ENCODE peak calls at places on chromosome 18, in eight cellular contexts. One of them, this sample, is unnamed.

GRCh38 chr18:48548404-48548771 is 9.6 kb downstream of the CTIF start:
- DNase-seq in A172: no peak
- DNase-seq in astrocyte of the spinal cord: no peak
- DNase-seq in AG08395: peak; percentile 46
- DNase-seq in H54: no peak
- DNase-seq in activated CD4-positive, alpha-beta T cell treated with anti-CD3 and anti-CD28 coated beads, Interleukin-2, amount 50 U/mL, for 1 hour: no peak
- DNase-seq in LoVo: no peak
- DNase-seq in neural crest cell: no peak
- DNase-seq in this sample: no peak

GRCh38 chr18:8254664-8255063 is 354.6 kb upstream of the RAB12 start:
- DNase-seq in LoVo: no peak
- DNase-seq in A172: no peak
- DNase-seq in astrocyte of the spinal cord: peak; percentile 29
- DNase-seq in AG08395: no peak
- DNase-seq in activated CD4-positive, alpha-beta T cell treated with anti-CD3 and anti-CD28 coated beads, Interleukin-2, amount 50 U/mL, for 1 hour: no peak
- DNase-seq in neural crest cell: no peak
- DNase-seq in H54: no peak
- DNase-seq in this sample: no peak

GRCh38 chr18:65425366-65425765 is 325.4 kb upstream of the CDH7 start:
- DNase-seq in A172: no peak
- DNase-seq in LoVo: no peak
- DNase-seq in AG08395: no peak
- DNase-seq in astrocyte of the spinal cord: no peak
- DNase-seq in activated CD4-positive, alpha-beta T cell treated with anti-CD3 and anti-CD28 coated beads, Interleukin-2, amount 50 U/mL, for 1 hour: no peak
- DNase-seq in H54: no peak
- DNase-seq in neural crest cell: no peak
- DNase-seq in this sample: no peak

GRCh38 chr18:72194072-72194471 is 350.1 kb downstream of the CBLN2 start:
- DNase-seq in astrocyte of the spinal cord: no peak
- DNase-seq in LoVo: no peak
- DNase-seq in AG08395: no peak
- DNase-seq in A172: no peak
- DNase-seq in neural crest cell: no peak
- DNase-seq in activated CD4-positive, alpha-beta T cell treated with anti-CD3 and anti-CD28 coated beads, Interleukin-2, amount 50 U/mL, for 1 hour: no peak
- DNase-seq in H54: no peak
- DNase-seq in this sample: no peak

GRCh38 chr18:78492064-78492812 is 487.4 kb upstream of the SALL3 start:
- DNase-seq in H54: no peak
- DNase-seq in activated CD4-positive, alpha-beta T cell treated with anti-CD3 and anti-CD28 coated beads, Interleukin-2, amount 50 U/mL, for 1 hour: no peak
- DNase-seq in LoVo: no peak
- DNase-seq in astrocyte of the spinal cord: no peak
- DNase-seq in neural crest cell: no peak
- DNase-seq in A172: no peak
- DNase-seq in AG08395: no peak
- DNase-seq in this sample: no peak

GRCh38 chr18:23994361-23994902 is 20.1 kb upstream of the TTC39C start:
- DNase-seq in A172: peak; percentile 80
- DNase-seq in neural crest cell: no peak
- DNase-seq in astrocyte of the spinal cord: peak; percentile 91
- DNase-seq in activated CD4-positive, alpha-beta T cell treated with anti-CD3 and anti-CD28 coated beads, Interleukin-2, amount 50 U/mL, for 1 hour: peak; percentile 36
- DNase-seq in H54: peak; percentile 15
- DNase-seq in LoVo: peak; percentile 32
- DNase-seq in AG08395: peak; percentile 77
- DNase-seq in this sample: peak; percentile 40

GRCh38 chr18:79405019-79405780 is 9.5 kb downstream of the NFATC1 start:
- DNase-seq in A172: no peak
- DNase-seq in LoVo: no peak
- DNase-seq in H54: no peak
- DNase-seq in neural crest cell: no peak
- DNase-seq in AG08395: no peak
- DNase-seq in astrocyte of the spinal cord: no peak
- DNase-seq in activated CD4-positive, alpha-beta T cell treated with anti-CD3 and anti-CD28 coated beads, Interleukin-2, amount 50 U/mL, for 1 hour: peak; percentile 55
- DNase-seq in this sample: no peak

GRCh38 chr18:21459706-21460286 is 140.7 kb downstream of the ESCO1 start:
- DNase-seq in astrocyte of the spinal cord: no peak
- DNase-seq in activated CD4-positive, alpha-beta T cell treated with anti-CD3 and anti-CD28 coated beads, Interleukin-2, amount 50 U/mL, for 1 hour: no peak
- DNase-seq in H54: no peak
- DNase-seq in LoVo: no peak
- DNase-seq in AG08395: no peak
- DNase-seq in A172: no peak
- DNase-seq in neural crest cell: no peak
- DNase-seq in this sample: no peak

GRCh38 chr18:74248189-74248975 is 43.4 kb downstream of the CYB5A start:
- DNase-seq in AG08395: no peak
- DNase-seq in H54: no peak
- DNase-seq in LoVo: no peak
- DNase-seq in neural crest cell: no peak
- DNase-seq in astrocyte of the spinal cord: no peak
- DNase-seq in activated CD4-positive, alpha-beta T cell treated with anti-CD3 and anti-CD28 coated beads, Interleukin-2, amount 50 U/mL, for 1 hour: no peak
- DNase-seq in A172: no peak
- DNase-seq in this sample: no peak

GRCh38 chr18:57276720-57277284 is 75.6 kb upstream of the ST8SIA3 start:
- DNase-seq in neural crest cell: no peak
- DNase-seq in AG08395: no peak
- DNase-seq in LoVo: no peak
- DNase-seq in H54: no peak
- DNase-seq in A172: no peak
- DNase-seq in astrocyte of the spinal cord: no peak
- DNase-seq in activated CD4-positive, alpha-beta T cell treated with anti-CD3 and anti-CD28 coated beads, Interleukin-2, amount 50 U/mL, for 1 hour: no peak
- DNase-seq in this sample: no peak

GRCh38 chr18:28789460-28789859 is 612.5 kb upstream of the CDH2 start:
- DNase-seq in H54: no peak
- DNase-seq in A172: no peak
- DNase-seq in astrocyte of the spinal cord: no peak
- DNase-seq in AG08395: no peak
- DNase-seq in neural crest cell: no peak
- DNase-seq in LoVo: no peak
- DNase-seq in activated CD4-positive, alpha-beta T cell treated with anti-CD3 and anti-CD28 coated beads, Interleukin-2, amount 50 U/mL, for 1 hour: no peak
- DNase-seq in this sample: no peak

GRCh38 chr18:10015941-10016819 is 102.4 kb downstream of the VAPA start:
- DNase-seq in LoVo: no peak
- DNase-seq in H54: no peak
- DNase-seq in neural crest cell: no peak
- DNase-seq in A172: peak; percentile 76
- DNase-seq in activated CD4-positive, alpha-beta T cell treated with anti-CD3 and anti-CD28 coated beads, Interleukin-2, amount 50 U/mL, for 1 hour: no peak
- DNase-seq in astrocyte of the spinal cord: peak; percentile 85
- DNase-seq in AG08395: peak; percentile 80
- DNase-seq in this sample: no peak

GRCh38 chr18:62538881-62539280 is 16.1 kb downstream of the ZCCHC2 start:
- DNase-seq in H54: no peak
- DNase-seq in activated CD4-positive, alpha-beta T cell treated with anti-CD3 and anti-CD28 coated beads, Interleukin-2, amount 50 U/mL, for 1 hour: no peak
- DNase-seq in LoVo: no peak
- DNase-seq in AG08395: no peak
- DNase-seq in neural crest cell: no peak
- DNase-seq in A172: no peak
- DNase-seq in astrocyte of the spinal cord: no peak
- DNase-seq in this sample: no peak

GRCh38 chr18:32160547-32160946 is 29.3 kb upstream of the MEP1B start:
- DNase-seq in activated CD4-positive, alpha-beta T cell treated with anti-CD3 and anti-CD28 coated beads, Interleukin-2, amount 50 U/mL, for 1 hour: no peak
- DNase-seq in neural crest cell: no peak
- DNase-seq in astrocyte of the spinal cord: no peak
- DNase-seq in AG08395: no peak
- DNase-seq in H54: no peak
- DNase-seq in A172: no peak
- DNase-seq in LoVo: peak; percentile 88
- DNase-seq in this sample: no peak

GRCh38 chr18:11050966-11051365 is 98.4 kb downstream of the PIEZO2 start:
- DNase-seq in A172: no peak
- DNase-seq in astrocyte of the spinal cord: no peak
- DNase-seq in LoVo: no peak
- DNase-seq in AG08395: no peak
- DNase-seq in neural crest cell: no peak
- DNase-seq in H54: no peak
- DNase-seq in activated CD4-positive, alpha-beta T cell treated with anti-CD3 and anti-CD28 coated beads, Interleukin-2, amount 50 U/mL, for 1 hour: no peak
- DNase-seq in this sample: no peak

GRCh38 chr18:79639072-79639829 is 40.4 kb upstream of the CTDP1 start:
- DNase-seq in A172: no peak
- DNase-seq in H54: no peak
- DNase-seq in AG08395: no peak
- DNase-seq in activated CD4-positive, alpha-beta T cell treated with anti-CD3 and anti-CD28 coated beads, Interleukin-2, amount 50 U/mL, for 1 hour: no peak
- DNase-seq in neural crest cell: no peak
- DNase-seq in astrocyte of the spinal cord: no peak
- DNase-seq in LoVo: no peak
- DNase-seq in this sample: no peak

GRCh38 chr18:13137939-13138821 is 80.4 kb upstream of the LDLRAD4 start:
- DNase-seq in A172: no peak
- DNase-seq in neural crest cell: no peak
- DNase-seq in H54: no peak
- DNase-seq in AG08395: peak; percentile 65
- DNase-seq in activated CD4-positive, alpha-beta T cell treated with anti-CD3 and anti-CD28 coated beads, Interleukin-2, amount 50 U/mL, for 1 hour: peak; percentile 51
- DNase-seq in LoVo: peak; percentile 93
- DNase-seq in astrocyte of the spinal cord: no peak
- DNase-seq in this sample: peak; percentile 70

GRCh38 chr18:13415736-13416135 is 197.2 kb downstream of the LDLRAD4 start:
- DNase-seq in neural crest cell: no peak
- DNase-seq in H54: no peak
- DNase-seq in astrocyte of the spinal cord: no peak
- DNase-seq in A172: no peak
- DNase-seq in activated CD4-positive, alpha-beta T cell treated with anti-CD3 and anti-CD28 coated beads, Interleukin-2, amount 50 U/mL, for 1 hour: no peak
- DNase-seq in LoVo: no peak
- DNase-seq in AG08395: no peak
- DNase-seq in this sample: no peak

GRCh38 chr18:37447959-37448916 is 117.4 kb downstream of the CELF4 start:
- DNase-seq in AG08395: no peak
- DNase-seq in neural crest cell: no peak
- DNase-seq in H54: no peak
- DNase-seq in A172: no peak
- DNase-seq in astrocyte of the spinal cord: no peak
- DNase-seq in activated CD4-positive, alpha-beta T cell treated with anti-CD3 and anti-CD28 coated beads, Interleukin-2, amount 50 U/mL, for 1 hour: no peak
- DNase-seq in LoVo: no peak
- DNase-seq in this sample: no peak

GRCh38 chr18:58567453-58568196 is 61.3 kb downstream of the ALPK2 start:
- DNase-seq in LoVo: no peak
- DNase-seq in astrocyte of the spinal cord: peak; percentile 97
- DNase-seq in neural crest cell: no peak
- DNase-seq in AG08395: peak; percentile 88
- DNase-seq in A172: peak; percentile 62
- DNase-seq in activated CD4-positive, alpha-beta T cell treated with anti-CD3 and anti-CD28 coated beads, Interleukin-2, amount 50 U/mL, for 1 hour: no peak
- DNase-seq in H54: no peak
- DNase-seq in this sample: peak; percentile 3

GRCh38 chr18:32777049-32777448 is 4.2 kb upstream of the KLHL14 start:
- DNase-seq in astrocyte of the spinal cord: no peak
- DNase-seq in AG08395: no peak
- DNase-seq in neural crest cell: no peak
- DNase-seq in A172: no peak
- DNase-seq in activated CD4-positive, alpha-beta T cell treated with anti-CD3 and anti-CD28 coated beads, Interleukin-2, amount 50 U/mL, for 1 hour: no peak
- DNase-seq in H54: no peak
- DNase-seq in LoVo: no peak
- DNase-seq in this sample: no peak

GRCh38 chr18:57814555-57814954 is 11.4 kb upstream of the ATP8B1 start:
- DNase-seq in H54: no peak
- DNase-seq in A172: no peak
- DNase-seq in LoVo: no peak
- DNase-seq in neural crest cell: no peak
- DNase-seq in activated CD4-positive, alpha-beta T cell treated with anti-CD3 and anti-CD28 coated beads, Interleukin-2, amount 50 U/mL, for 1 hour: no peak
- DNase-seq in astrocyte of the spinal cord: no peak
- DNase-seq in AG08395: no peak
- DNase-seq in this sample: no peak

GRCh38 chr18:45874501-45875184 is 49.2 kb downstream of the SIGLEC15 start:
- DNase-seq in H54: no peak
- DNase-seq in A172: peak; percentile 7
- DNase-seq in LoVo: no peak
- DNase-seq in AG08395: no peak
- DNase-seq in neural crest cell: no peak
- DNase-seq in activated CD4-positive, alpha-beta T cell treated with anti-CD3 and anti-CD28 coated beads, Interleukin-2, amount 50 U/mL, for 1 hour: peak; percentile 17
- DNase-seq in astrocyte of the spinal cord: no peak
- DNase-seq in this sample: no peak

This sample was measured in PC-9.